ENCODE peak calls at places on chromosomes 16 and 17, in eight cellular contexts. E, U, G, X, V, O, D and A are unnamed samples.

GRCh38 chr17:2563061-2563460 is 30.4 kb upstream of the PAFAH1B1 start:
- DNase-seq in U (no peak), E (no peak), V (no peak), O (no peak), D (no peak), X (no peak), G (peak; percentile 99), A (no peak)

GRCh38 chr17:63675607-63676539 is 24.1 kb downstream of the LIMD2 start:
- DNase-seq in E (no peak), D (peak; percentile 62), X (peak; percentile 84), G (peak; percentile 81), O (peak; percentile 93), V (peak; percentile 91), U (peak; percentile 95), A (peak; percentile 92)

GRCh38 chr16:84585886-84586285 is 32.0 kb downstream of the COTL1 start:
- DNase-seq in G (peak; percentile 9), X (no peak), U (no peak), D (no peak), E (no peak), V (no peak), O (no peak), A (no peak)

GRCh38 chr17:58918072-58918471 is 162.4 kb downstream of the PPM1E start:
- DNase-seq in V (no peak), G (no peak), U (no peak), O (no peak), D (no peak), E (no peak), X (no peak), A (no peak)

GRCh38 chr17:70775667-70776066 is 606.3 kb downstream of the KCNJ2 start:
- DNase-seq in D (no peak), U (no peak), G (no peak), X (no peak), E (no peak), V (no peak), O (no peak), A (no peak)

GRCh38 chr16:89827383-89828198 is 684 bp upstream of the SPIRE2 start:
- DNase-seq in U (peak; percentile 65), X (peak; percentile 48), D (no peak), G (peak; percentile 45), E (no peak), O (peak; percentile 69), V (peak; percentile 85), A (peak; percentile 85)

GRCh38 chr17:63826468-63827001 is 696 bp upstream of the PSMC5 start:
- DNase-seq in V (no peak), X (no peak), O (no peak), G (no peak), D (no peak), U (peak; percentile 33), E (no peak), A (peak; percentile 20)

GRCh38 chr16:30352488-30353401 is 2.4 kb downstream of the CD2BP2 start:
- DNase-seq in U (no peak), D (no peak), V (no peak), O (no peak), G (no peak), X (no peak), E (no peak), A (no peak)

GRCh38 chr17:34249497-34249877 is 5.6 kb upstream of the CCL2 start:
- DNase-seq in G (no peak), E (peak; percentile 34), V (no peak), O (no peak), X (no peak), U (peak; percentile 42), D (no peak), A (no peak)

GRCh38 chr17:28369684-28370034 is 448 bp downstream of the VTN start:
- DNase-seq in V (peak; percentile 54), X (no peak), E (no peak), D (no peak), G (no peak), U (peak; percentile 36), O (no peak), A (no peak)

DNA sequence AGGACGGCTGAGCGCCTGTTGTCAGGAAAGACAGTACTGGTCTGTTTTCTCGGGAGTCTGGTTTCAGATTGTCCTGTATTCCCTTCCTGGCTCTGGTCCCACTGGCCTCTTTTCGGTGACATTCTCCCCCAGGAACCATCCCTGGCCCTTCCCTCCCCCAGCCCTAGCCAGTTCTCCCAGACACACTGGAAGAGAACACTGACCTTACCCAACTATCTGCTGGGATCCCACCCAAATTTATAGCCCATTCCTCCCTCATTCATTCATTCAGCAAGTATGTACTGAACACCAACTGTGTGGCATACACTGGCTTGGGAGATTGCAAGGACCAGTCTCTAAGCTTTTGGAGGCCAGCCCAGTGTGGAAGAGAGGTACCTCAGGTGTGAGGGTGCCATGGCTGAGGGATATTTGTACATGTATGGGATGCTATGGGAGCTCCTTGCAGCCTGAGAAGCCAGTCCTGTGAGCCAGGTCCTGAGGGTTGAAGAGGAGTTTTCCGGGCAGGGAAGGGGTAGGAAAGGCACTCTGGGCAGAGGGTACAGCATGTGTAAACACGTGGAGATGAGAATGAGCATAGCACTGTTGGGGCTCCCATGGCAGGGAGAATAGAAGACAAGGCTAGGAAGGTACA is 5.2 kb downstream of the RND2 start:
- DNase-seq in U (no peak), V (no peak), X (no peak), O (no peak), G (no peak), E (no peak), D (no peak), A (no peak)
- H3K4me3 ChIP-seq in U (no peak overlapping the region), V (no peak overlapping the region), X (no peak overlapping the region), O (no peak overlapping the region), G (no peak overlapping the region), E (no peak overlapping the region), D (no peak overlapping the region), A (no peak overlapping the region)

DNA sequence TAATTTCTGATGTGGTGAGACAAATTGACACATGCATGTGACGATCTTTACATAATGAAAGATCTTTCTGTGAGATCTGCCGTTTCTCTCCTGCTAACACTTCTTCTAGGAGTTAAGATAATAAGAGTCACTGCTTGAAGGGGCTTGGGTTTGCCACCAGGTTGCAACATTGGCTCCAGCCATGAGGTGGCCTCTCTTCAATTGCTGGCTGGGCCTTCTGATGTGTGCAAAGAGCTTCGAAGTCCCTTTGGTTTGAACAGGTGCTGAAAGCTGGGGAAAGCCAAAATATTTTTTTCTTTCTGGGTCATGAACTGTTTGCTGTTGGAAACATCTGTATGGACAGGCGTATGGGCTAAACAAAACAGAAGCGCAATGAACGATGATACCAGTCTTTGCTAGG is 204.1 kb upstream of the SALL1 start:
- DNase-seq in E (no peak), D (no peak), X (no peak), O (no peak), G (no peak), V (no peak), U (no peak), A (no peak)
- TF ChIP-seq CTCF in E (no peak), D (no peak), X (no peak), O (no peak), G (no peak), V (no peak), U (no peak), A (no peak)

GRCh38 chr16:8907096-8907495 is 24.9 kb downstream of the LITAFD start:
- DNase-seq in O (no peak), E (no peak), D (no peak), X (peak; percentile 27), V (no peak), U (no peak), G (no peak), A (no peak)
- H3K36me3 ChIP-seq in O (peaks cover 35% of the 10 kb centered on the region), E (peaks cover 94% of the 10 kb centered on the region), D (no peaks in the 10 kb centered on the region), X (peaks cover 70% of the 10 kb centered on the region), V (peaks cover 23% of the 10 kb centered on the region), U (peaks cover 98% of the 10 kb centered on the region), G (peaks cover 37% of the 10 kb centered on the region), A (peaks cover 77% of the 10 kb centered on the region)

DNA sequence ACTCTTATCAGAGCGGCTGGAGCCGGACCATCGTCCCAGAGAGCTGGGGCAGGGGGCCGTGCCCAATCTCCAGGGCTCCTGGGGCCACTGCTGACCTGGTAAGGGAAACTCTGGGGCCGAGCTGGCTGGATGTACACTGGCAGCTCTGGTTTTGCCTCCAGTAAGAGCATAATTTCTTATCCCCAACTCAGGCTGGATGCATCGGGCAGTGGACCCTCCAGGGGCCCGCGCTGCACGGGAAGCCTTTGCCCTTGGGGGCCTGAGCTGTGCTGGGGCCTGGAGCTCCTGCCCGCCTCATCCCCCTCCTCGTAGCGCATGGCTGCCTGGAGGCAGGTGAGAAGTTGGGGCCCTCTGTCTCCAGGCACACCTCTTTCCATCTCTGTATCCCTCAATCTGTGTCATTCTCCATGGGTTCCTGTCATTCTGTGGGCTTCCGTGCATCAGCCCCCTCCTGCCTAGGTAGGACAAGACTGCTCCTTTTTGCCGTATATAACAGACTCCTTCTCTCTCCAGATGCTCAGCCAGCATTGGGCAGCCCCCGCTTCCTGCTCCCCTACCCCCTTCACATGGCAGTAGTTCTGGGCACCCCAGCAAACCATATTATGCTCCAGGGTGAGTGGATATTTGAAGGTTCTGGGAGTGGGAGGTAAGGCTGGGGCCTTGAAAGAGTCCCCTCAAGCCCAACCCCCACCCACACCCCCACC is 9.4 kb upstream of the TMEM88 start:
- DNase-seq in V (peak; percentile 50), E (no peak), D (peak; percentile 45), X (no peak), U (peak; percentile 17), O (no peak), G (no peak), A (no peak)
- H3K4me3 ChIP-seq in V (peak overlapping the region; percentile 81), E (peak overlapping the region; percentile 96), D (peak overlapping the region; percentile 83), X (peak overlapping the region; percentile 85), U (peak overlapping the region; percentile 62), O (peak overlapping the region; percentile 76), G (peak overlapping the region; percentile 67), A (no peak overlapping the region)

DNA sequence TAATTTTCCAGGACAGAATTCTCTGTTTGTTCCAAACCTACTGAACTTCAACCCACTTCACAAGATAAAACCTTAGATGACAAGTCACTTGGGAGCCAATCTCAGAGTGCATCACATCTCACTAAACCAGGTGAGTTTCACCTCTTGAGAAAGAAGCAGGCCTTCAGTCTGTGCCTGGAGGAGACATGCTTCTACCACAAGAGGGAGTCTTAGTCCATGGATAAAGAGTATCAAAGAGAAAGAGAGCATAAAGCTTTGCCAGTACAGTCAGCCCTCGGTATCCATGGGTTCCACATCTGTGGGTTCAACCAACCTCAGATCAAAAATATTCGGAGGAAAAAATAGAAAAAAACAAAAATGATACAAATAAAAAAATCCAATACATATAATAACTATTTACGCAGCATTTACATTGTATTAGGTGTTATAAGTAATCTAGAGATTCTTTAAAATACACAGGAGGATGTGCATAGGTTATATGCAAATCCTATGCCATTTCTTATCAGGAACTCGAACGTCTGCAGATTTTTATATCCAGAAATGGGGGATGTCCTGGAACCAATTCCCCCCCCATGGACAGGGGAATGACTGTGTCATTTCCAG is 37.7 kb downstream of the DUSP14 start:
- DNase-seq in U (no peak), O (peak; percentile 25), D (no peak), E (no peak), G (peak; percentile 74), X (peak; percentile 32), V (no peak), A (peak; percentile 16)
- TF ChIP-seq CTCF in U (peak; percentile 26), O (peak; percentile 55), D (peak; percentile 38), E (no peak), G (peak; percentile 73), X (peak; percentile 83), V (peak; percentile 49), A (peak; percentile 19)